ENCODE peak calls at places on chromosomes 5 and 9, in four cellular contexts. I is HuH-7.5, U is Daoy, V is colonic mucosa. K is an unnamed sample.

GRCh38 chr5:130955041-130955440 is 210.0 kb downstream of the HINT1 start:
- DNase-seq in I (no peak), U (no peak), V (no peak), K (no peak)

GRCh38 chr5:151745071-151745705 is 13.2 kb downstream of the ATOX1 start:
- DNase-seq in I (no peak), U (peak), V (no peak), K (no peak)

GRCh38 chr5:72438141-72438540 is 69.1 kb downstream of the ZNF366 start:
- DNase-seq in I (no peak), U (peak), V (no peak), K (no peak)

GRCh38 chr5:68305223-68305865 is 89.8 kb downstream of the PIK3R1 start:
- DNase-seq in I (no peak), U (no peak), V (no peak), K (no peak)

GRCh38 chr9:110579763-110580255 is 268 bp upstream of the SVEP1 start:
- DNase-seq in I (peak), U (peak), V (no peak), K (no peak)

GRCh38 chr5:100595152-100595811 is 60.1 kb downstream of the FAM174A start:
- DNase-seq in I (no peak), U (peak), V (peak), K (no peak)

GRCh38 chr5:140037012-140037411 is 6.1 kb downstream of the NRG2 start:
- DNase-seq in I (no peak), U (no peak), V (no peak), K (no peak)

GRCh38 chr5:7597058-7597457 is 201.1 kb downstream of the ADCY2 start:
- DNase-seq in I (no peak), U (peak), V (no peak), K (no peak)

GRCh38 chr9:88268886-88269285 is 119.4 kb upstream of the SPIN1 start:
- DNase-seq in I (no peak), U (no peak), V (no peak), K (no peak)

GRCh38 chr9:93709600-93710369 is 133.4 kb downstream of the PHF2 start:
- DNase-seq in I (no peak), U (no peak), V (no peak), K (no peak)

GRCh38 chr9:74006935-74007334 is 490.2 kb upstream of the RORB start:
- DNase-seq in I (no peak), U (no peak), V (no peak), K (no peak)

K was measured in HAP-1.